ENCODE peak calls at places on chromosomes 16 and 17, in nine cellular contexts. F is K562; X is CD8-positive, alpha-beta memory T cell; M is GM12878; K is right cardiac atrium; G is brain microvascular endothelial cell; L is thoracic aorta; U is aorta; R is neuronal stem cell. E is an unnamed sample.

GRCh38 chr17:58189436-58190146 is 2.9 kb upstream of the EPX start:
- DNase-seq in F (peak), X (no peak), M (no peak), K (peak), G (peak), L (no peak), U (peak), R (no peak), E (peak)

GRCh38 chr16:79009911-79010310 is 590.6 kb downstream of the MAF start:
- DNase-seq in F (no peak), X (no peak), M (no peak), K (no peak), G (no peak), L (no peak), U (no peak), R (no peak), E (no peak)

GRCh38 chr17:48727415-48728175 is 955 bp downstream of the HOXB13 start:
- DNase-seq in F (no peak), X (no peak), M (no peak), K (no peak), G (no peak), L (no peak), U (no peak), R (no peak), E (no peak)

GRCh38 chr16:57113042-57113453 is 20.7 kb downstream of the CPNE2 start:
- DNase-seq in F (no peak), X (no peak), M (no peak), K (no peak), G (peak), L (no peak), U (no peak), R (no peak), E (no peak)

GRCh38 chr16:66612422-66612821 is 7.9 kb downstream of the CMTM3 start:
- DNase-seq in F (no peak), X (no peak), M (no peak), K (no peak), G (no peak), L (no peak), U (no peak), R (no peak), E (no peak)

GRCh38 chr17:36901506-36901905 is 35.8 kb upstream of the LHX1 start:
- DNase-seq in F (no peak), X (no peak), M (no peak), K (no peak), G (peak), L (no peak), U (no peak), R (no peak), E (no peak)

GRCh38 chr17:82793974-82794620 is 42.2 kb downstream of the TBCD start:
- DNase-seq in F (no peak), X (no peak), M (no peak), K (peak), G (no peak), L (no peak), U (no peak), R (no peak), E (no peak)

GRCh38 chr17:48995871-48996695 is 1.1 kb upstream of the IGF2BP1 start:
- DNase-seq in F (peak), X (no peak), M (no peak), K (no peak), G (no peak), L (no peak), U (no peak), R (peak), E (no peak)

GRCh38 chr16:55543470-55543869 is 23.0 kb upstream of the CAPNS2 start:
- DNase-seq in F (peak), X (no peak), M (no peak), K (no peak), G (no peak), L (no peak), U (no peak), R (no peak), E (no peak)

GRCh38 chr17:36937961-36938565 is 788 bp downstream of the LHX1 start:
- DNase-seq in F (peak), X (no peak), M (no peak), K (no peak), G (no peak), L (no peak), U (no peak), R (no peak), E (no peak)

GRCh38 chr16:49651980-49652379 is 203.9 kb downstream of the ZNF423 start:
- DNase-seq in F (no peak), X (no peak), M (no peak), K (no peak), G (no peak), L (no peak), U (peak), R (no peak), E (no peak)

GRCh38 chr17:67477687-67478086 is 100.6 kb downstream of the PITPNC1 start:
- DNase-seq in F (no peak), X (no peak), M (no peak), K (no peak), G (peak), L (no peak), U (no peak), R (no peak), E (no peak)

DNA sequence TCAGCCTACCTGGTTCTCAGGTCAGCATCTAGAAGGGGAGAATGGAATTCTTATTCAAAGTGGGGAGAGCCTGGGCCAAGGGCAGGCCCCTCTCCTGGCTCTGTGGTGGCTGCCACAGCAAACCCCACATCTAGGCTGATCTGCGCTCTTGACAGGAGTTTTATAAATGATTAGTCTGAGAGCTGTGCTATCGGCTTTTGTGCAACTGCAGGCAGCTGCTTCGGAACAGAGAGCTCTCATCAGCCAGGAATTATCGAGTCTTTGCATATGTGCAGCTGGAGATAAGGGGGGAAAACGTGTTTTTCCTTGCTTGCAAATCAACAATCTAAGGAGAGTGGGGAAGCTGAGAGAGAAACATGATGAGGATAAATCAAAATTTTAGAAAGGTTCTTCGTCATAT is 91.7 kb downstream of the HS3ST3A1 start:
- DNase-seq in F (peak), X (no peak), M (no peak), K (no peak), G (no peak), L (no peak), U (no peak), R (no peak), E (no peak)
- H3K4me3 ChIP-seq in F (peak), X (no peak), M (peak), K (no peak), G (no peak), L (no peak), U (no peak), R (no peak), E (no peak)

GRCh38 chr17:52390422-52390821 is 231.9 kb upstream of the CA10 start:
- DNase-seq in F (no peak), X (no peak), M (no peak), K (no peak), G (no peak), L (no peak), U (no peak), R (no peak), E (no peak)

GRCh38 chr17:52384695-52385094 is 226.2 kb upstream of the CA10 start:
- DNase-seq in F (no peak), X (no peak), M (no peak), K (no peak), G (no peak), L (no peak), U (no peak), R (no peak), E (no peak)

GRCh38 chr17:52389632-52390031 is 231.1 kb upstream of the CA10 start:
- DNase-seq in F (no peak), X (no peak), M (no peak), K (no peak), G (no peak), L (no peak), U (no peak), R (no peak), E (no peak)

GRCh38 chr17:52383493-52384100 is 225.1 kb upstream of the CA10 start:
- DNase-seq in F (peak), X (no peak), M (no peak), K (peak), G (peak), L (no peak), U (no peak), R (peak), E (peak)

GRCh38 chr17:52388941-52389340 is 230.4 kb upstream of the CA10 start:
- DNase-seq in F (no peak), X (no peak), M (no peak), K (no peak), G (no peak), L (no peak), U (no peak), R (no peak), E (no peak)
- H3K27ac ChIP-seq in F (no peak), X (no peak), M (no peak), K (no peak), G (no peak), L (no peak), U (no peak), R (no peak), E (no peak)

GRCh38 chr16:89573826-89574680 is 1.5 kb upstream of the CPNE7 start:
- DNase-seq in F (no peak), X (no peak), M (no peak), K (no peak), G (no peak), L (no peak), U (no peak), R (no peak), E (no peak)
- H3K4me3 ChIP-seq in F (peak), X (no peak), M (no peak), K (no peak), G (no peak), L (peak), U (no peak), R (no peak), E (peak)

GRCh38 chr16:17340804-17341203 is 130.0 kb downstream of the XYLT1 start:
- DNase-seq in F (no peak), X (no peak), M (no peak), K (no peak), G (no peak), L (no peak), U (no peak), R (no peak), E (no peak)

GRCh38 chr16:17345043-17345442 is 125.7 kb downstream of the XYLT1 start:
- DNase-seq in F (no peak), X (no peak), M (no peak), K (peak), G (no peak), L (no peak), U (no peak), R (no peak), E (no peak)

GRCh38 chr16:17343729-17344128 is 127.0 kb downstream of the XYLT1 start:
- DNase-seq in F (no peak), X (peak), M (no peak), K (no peak), G (no peak), L (no peak), U (no peak), R (no peak), E (no peak)

GRCh38 chr16:17342031-17342430 is 128.7 kb downstream of the XYLT1 start:
- DNase-seq in F (no peak), X (no peak), M (no peak), K (no peak), G (no peak), L (no peak), U (no peak), R (no peak), E (no peak)

DNA sequence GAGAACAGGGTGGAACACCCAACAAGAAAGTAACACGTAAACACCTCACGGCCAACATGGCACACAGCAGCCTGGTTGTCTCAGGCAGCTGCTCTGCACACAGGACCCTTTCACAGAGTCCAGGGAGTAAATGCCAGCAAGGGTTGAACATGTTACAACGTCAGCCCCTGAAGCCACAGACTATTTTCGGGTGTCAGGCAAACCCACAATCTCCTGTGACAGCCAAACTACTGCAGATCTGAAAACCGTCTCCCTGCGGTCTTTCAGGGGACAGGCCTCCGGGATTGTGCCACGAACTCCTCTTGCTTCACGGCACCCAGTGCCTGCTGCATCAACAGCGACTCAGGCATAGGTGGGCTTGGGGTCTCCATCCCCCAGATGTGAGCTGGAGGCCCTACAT is 127.7 kb downstream of the XYLT1 start:
- DNase-seq in F (no peak), X (peak), M (peak), K (no peak), G (no peak), L (no peak), U (no peak), R (no peak), E (no peak)
- H3K27ac ChIP-seq in F (no peak), X (no peak), M (peak), K (peak), G (no peak), L (no peak), U (no peak), R (no peak), E (peak)

GRCh38 chr17:409308-409847 is 56.8 kb upstream of the RPH3AL start:
- DNase-seq in F (no peak), X (no peak), M (no peak), K (no peak), G (no peak), L (no peak), U (no peak), R (no peak), E (no peak)
- H3K4me3 ChIP-seq in F (peak), X (peak), M (peak), K (peak), G (peak), L (peak), U (no peak), R (peak), E (peak)

GRCh38 chr17:42183741-42184711 is 1.2 kb downstream of the HCRT start:
- DNase-seq in F (peak), X (peak), M (peak), K (peak), G (peak), L (no peak), U (peak), R (peak), E (peak)
- H3K27ac ChIP-seq in F (peak), X (peak), M (no peak), K (peak), G (no peak), L (peak), U (no peak), R (no peak), E (peak)

GRCh38 chr17:39632153-39632941 is 4.6 kb upstream of the STARD3 start:
- DNase-seq in F (no peak), X (no peak), M (no peak), K (no peak), G (no peak), L (no peak), U (no peak), R (no peak), E (peak)
- H3K4me3 ChIP-seq in F (no peak), X (no peak), M (no peak), K (no peak), G (no peak), L (no peak), U (no peak), R (no peak), E (no peak)

GRCh38 chr17:7476474-7476873 is 3.0 kb downstream of the ZBTB4 start:
- DNase-seq in F (peak), X (no peak), M (no peak), K (peak), G (no peak), L (no peak), U (no peak), R (no peak), E (no peak)

GRCh38 chr17:7476951-7477350 is 2.5 kb downstream of the ZBTB4 start:
- DNase-seq in F (no peak), X (no peak), M (no peak), K (peak), G (no peak), L (no peak), U (no peak), R (no peak), E (no peak)

GRCh38 chr17:7477392-7478275 is 1.8 kb downstream of the ZBTB4 start:
- DNase-seq in F (peak), X (peak), M (no peak), K (peak), G (peak), L (no peak), U (peak), R (no peak), E (peak)

GRCh38 chr17:7478276-7479138 is 924 bp downstream of the ZBTB4 start:
- DNase-seq in F (peak), X (peak), M (no peak), K (peak), G (no peak), L (no peak), U (peak), R (peak), E (peak)

DNA sequence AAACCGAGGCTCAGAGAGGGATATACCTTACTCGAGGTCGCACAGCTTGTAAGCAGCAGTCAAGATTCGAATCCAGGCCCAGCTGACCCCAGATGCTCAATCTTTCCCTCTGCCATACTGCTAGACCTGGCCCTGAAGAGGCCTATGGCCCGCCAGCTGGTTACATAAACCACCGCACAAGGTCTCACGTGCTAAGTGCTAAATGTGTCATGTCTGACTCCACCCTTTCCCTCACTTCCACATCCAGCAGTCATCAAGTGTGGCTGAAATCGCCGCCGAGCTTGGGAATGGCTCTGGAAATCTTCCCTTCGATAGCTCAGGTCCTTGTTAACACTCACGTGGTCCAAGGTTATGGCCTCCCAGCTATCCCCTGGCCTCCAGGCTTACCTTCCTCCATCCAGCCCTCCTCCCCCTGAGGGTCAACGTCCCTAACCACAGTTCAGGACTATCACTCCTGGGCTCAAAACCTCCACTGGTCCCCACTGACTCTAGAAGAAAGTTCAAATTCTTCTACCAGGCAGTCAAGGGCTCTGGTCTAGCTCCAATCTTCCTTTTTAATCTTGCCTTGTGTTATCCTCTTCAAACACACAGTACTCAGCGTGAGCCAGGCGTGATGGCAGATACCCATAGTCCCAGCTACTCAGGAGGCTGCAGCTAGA is 3.5 kb downstream of the ZBTB4 start:
- DNase-seq in F (peak), X (no peak), M (no peak), K (peak), G (no peak), L (no peak), U (no peak), R (no peak), E (no peak)
- H3K27ac ChIP-seq in F (peak), X (no peak), M (no peak), K (peak), G (no peak), L (no peak), U (no peak), R (no peak), E (peak)

E was measured in stomach.